ENCODE peak calls at places on chromosomes 2 and 18, in seven cellular contexts. E is K562, B is HCT116, M is SK-N-SH, N is GM12878, Q is HepG2, F is H1. Z is an unnamed sample.

GRCh38 chr18:45255142-45255890 is 360.0 kb upstream of the SLC14A2 start:
- DNase-seq in M (no peak), N (no peak), E (no peak), Q (no peak), B (no peak), F (no peak), Z (no peak)

GRCh38 chr2:2847131-2847740 is 516.2 kb upstream of the MYT1L start:
- DNase-seq in Q (no peak), M (peak; percentile 90), F (no peak), B (no peak), E (no peak), N (no peak), Z (no peak)

GRCh38 chr2:109134741-109135571 is 6.0 kb downstream of the SH3RF3 start:
- DNase-seq in M (no peak), N (no peak), F (peak; percentile 28), Q (no peak), E (no peak), B (no peak), Z (no peak)

GRCh38 chr2:43276962-43277383 is 50.6 kb upstream of the ZFP36L2 start:
- DNase-seq in E (no peak), N (no peak), M (peak; percentile 56), Q (no peak), B (no peak), F (no peak), Z (peak; percentile 41)

GRCh38 chr2:156327835-156328401 is 4.6 kb downstream of the NR4A2 start:
- DNase-seq in B (no peak), F (peak; percentile 64), M (peak; percentile 33), N (no peak), E (no peak), Q (no peak), Z (no peak)

GRCh38 chr18:55522011-55522410 is 66.0 kb downstream of the TCF4 start:
- DNase-seq in Q (no peak), N (no peak), F (peak; percentile 82), B (no peak), E (peak; percentile 23), M (no peak), Z (peak; percentile 13)

GRCh38 chr2:104848526-104848925 is 5.4 kb upstream of the POU3F3 start:
- DNase-seq in B (no peak), E (no peak), N (peak; percentile 1), F (no peak), Q (no peak), M (no peak), Z (no peak)

GRCh38 chr2:239890347-239890746 is 134.8 kb downstream of the NDUFA10 start:
- DNase-seq in B (no peak), E (no peak), M (no peak), Q (no peak), F (no peak), N (no peak), Z (no peak)

GRCh38 chr18:77008006-77008405 is 124.6 kb downstream of the MBP start:
- DNase-seq in Q (no peak), M (no peak), B (no peak), E (no peak), F (no peak), N (no peak), Z (no peak)

GRCh38 chr2:202771741-202772470 is 99.7 kb downstream of the ICA1L start:
- DNase-seq in M (no peak), Q (no peak), N (no peak), B (no peak), F (no peak), E (no peak), Z (no peak)

GRCh38 chr2:65396348-65397026 is 35.9 kb downstream of the SPRED2 start:
- DNase-seq in Q (peak; percentile 90), E (no peak), F (no peak), M (no peak), N (no peak), B (no peak), Z (no peak)

GRCh38 chr2:20599001-20599600 is 51.8 kb downstream of the HS1BP3 start:
- DNase-seq in E (no peak), N (no peak), B (no peak), Q (no peak), F (no peak), M (peak; percentile 69), Z (peak; percentile 45)
- TF ChIP-seq JUND in E (no peak), N (no peak), B (no peak), Q (no peak), F (no peak), M (no peak), Z (no peak)

DNA sequence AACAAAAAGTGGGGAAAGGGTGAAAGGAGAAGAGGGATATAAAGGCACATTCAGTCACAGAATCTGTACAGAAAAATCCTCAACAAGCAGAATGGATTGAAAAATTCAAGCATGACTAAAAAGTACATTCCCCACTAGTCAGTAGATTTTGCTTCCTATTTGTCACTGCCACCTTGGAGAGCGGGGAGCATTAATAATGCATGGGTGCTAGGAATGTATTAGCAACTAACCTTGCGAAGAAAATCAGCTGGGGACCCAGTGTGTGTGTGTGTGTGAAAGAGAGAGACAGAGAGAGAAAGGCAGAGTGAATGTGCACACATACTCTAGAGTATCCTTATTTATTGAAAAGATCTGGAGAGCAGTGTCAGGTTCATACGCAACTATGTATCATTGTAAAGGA is 968.7 kb upstream of the ZEB2 start:
- DNase-seq in Q (no peak), B (no peak), E (no peak), M (no peak), N (no peak), F (no peak), Z (no peak)
- TF ChIP-seq JUND in Q (no peak), B (no peak), E (no peak), M (no peak), N (no peak), F (no peak), Z (no peak)

GRCh38 chr2:26399781-26400376 is 1.8 kb upstream of the DRC1 start:
- DNase-seq in F (no peak), N (no peak), B (no peak), Q (no peak), M (no peak), E (no peak), Z (no peak)

GRCh38 chr2:26396734-26397298 is 4.9 kb upstream of the DRC1 start:
- DNase-seq in E (peak; percentile 56), N (no peak), M (no peak), B (no peak), Q (no peak), F (no peak), Z (no peak)

GRCh38 chr2:26400723-26401122 is 997 bp upstream of the DRC1 start:
- DNase-seq in M (no peak), N (no peak), E (no peak), Q (no peak), F (no peak), B (no peak), Z (no peak)

GRCh38 chr2:26394694-26395093 is 7.0 kb upstream of the DRC1 start:
- DNase-seq in Q (no peak), E (no peak), N (no peak), M (no peak), F (no peak), B (no peak), Z (no peak)

GRCh38 chr2:26395394-26395793 is 6.3 kb upstream of the DRC1 start:
- DNase-seq in E (no peak), N (no peak), F (no peak), Q (no peak), B (no peak), M (peak; percentile 72), Z (no peak)
- TF ChIP-seq JUND in E (no peak), N (no peak), F (no peak), Q (no peak), B (no peak), M (no peak), Z (no peak)

GRCh38 chr2:205563646-205564045 is 118.7 kb upstream of the NRP2 start:
- DNase-seq in M (peak; percentile 26), Q (no peak), F (peak; percentile 82), N (no peak), B (peak; percentile 4), E (peak; percentile 30), Z (no peak)
- TF ChIP-seq JUND in M (no peak), Q (no peak), F (no peak), N (no peak), B (no peak), E (no peak), Z (no peak)

GRCh38 chr2:40321224-40321623 is 130.7 kb downstream of the SLC8A1 start:
- DNase-seq in B (no peak), E (no peak), F (no peak), N (no peak), M (no peak), Q (no peak), Z (no peak)
- TF ChIP-seq JUND in B (no peak), E (no peak), F (no peak), N (no peak), M (no peak), Q (no peak), Z (no peak)

Z was measured in T47D.